ENCODE peak calls at places on chromosome 16, in four cellular contexts. One of them, this sample, is unnamed.
A peak's percentile ranks its signal among the peaks of the same experiment; 100 is the strongest.

GRCh38 chr16:23434380-23434779 is 18.6 kb downstream of the COG7 start:
- DNase-seq in natural killer cell: no peak
- DNase-seq in gastrocnemius medialis: peak; percentile 20
- DNase-seq in AG09319: peak; percentile 49
- DNase-seq in this sample: peak; percentile 15

GRCh38 chr16:16036359-16036792 is 87.0 kb downstream of the ABCC1 start:
- DNase-seq in AG09319: no peak
- DNase-seq in gastrocnemius medialis: no peak
- DNase-seq in natural killer cell: no peak
- DNase-seq in this sample: no peak

GRCh38 chr16:81910366-81910885 is 100.8 kb downstream of the SDR42E1 start:
- DNase-seq in AG09319: no peak
- DNase-seq in gastrocnemius medialis: no peak
- DNase-seq in natural killer cell: no peak
- DNase-seq in this sample: no peak

GRCh38 chr16:75471723-75472634 is 7.5 kb upstream of the TMEM170A start:
- DNase-seq in AG09319: peak; percentile 36
- DNase-seq in gastrocnemius medialis: peak; percentile 37
- DNase-seq in natural killer cell: no peak
- DNase-seq in this sample: no peak

GRCh38 chr16:50697881-50698767 is 4.7 kb downstream of the NOD2 start:
- DNase-seq in natural killer cell: peak; percentile 34
- DNase-seq in AG09319: peak; percentile 8
- DNase-seq in gastrocnemius medialis: peak; percentile 75
- DNase-seq in this sample: peak; percentile 40

GRCh38 chr16:85658504-85659326 is 30.0 kb downstream of the GINS2 start:
- DNase-seq in AG09319: no peak
- DNase-seq in natural killer cell: no peak
- DNase-seq in gastrocnemius medialis: no peak
- DNase-seq in this sample: no peak

GRCh38 chr16:5979905-5980550 is 882.4 kb upstream of the EEF2KMT start:
- DNase-seq in natural killer cell: no peak
- DNase-seq in gastrocnemius medialis: no peak
- DNase-seq in AG09319: no peak
- DNase-seq in this sample: no peak

GRCh38 chr16:31010539-31010938 is at the start of gene STX1B:
- DNase-seq in gastrocnemius medialis: no peak
- DNase-seq in AG09319: no peak
- DNase-seq in natural killer cell: no peak
- DNase-seq in this sample: no peak

GRCh38 chr16:11672206-11673090 is 4.2 kb downstream of the SNN start:
- DNase-seq in gastrocnemius medialis: no peak
- DNase-seq in natural killer cell: no peak
- DNase-seq in AG09319: no peak
- DNase-seq in this sample: peak; percentile 38

GRCh38 chr16:70250748-70251650 is 741 bp downstream of the EXOSC6 start:
- DNase-seq in gastrocnemius medialis: no peak
- DNase-seq in natural killer cell: peak; percentile 60
- DNase-seq in AG09319: no peak
- DNase-seq in this sample: no peak

GRCh38 chr16:2160915-2161551 is 5.5 kb downstream of the TRAF7 start:
- DNase-seq in natural killer cell: no peak
- DNase-seq in AG09319: no peak
- DNase-seq in gastrocnemius medialis: peak; percentile 32
- DNase-seq in this sample: no peak

GRCh38 chr16:69014811-69015210 is 90.6 kb upstream of the HAS3 start:
- DNase-seq in AG09319: no peak
- DNase-seq in gastrocnemius medialis: no peak
- DNase-seq in natural killer cell: no peak
- DNase-seq in this sample: no peak

GRCh38 chr16:71676236-71676635 is 48.3 kb downstream of the PHLPP2 start:
- DNase-seq in gastrocnemius medialis: no peak
- DNase-seq in AG09319: no peak
- DNase-seq in natural killer cell: no peak
- DNase-seq in this sample: no peak

GRCh38 chr16:71364306-71364705 is 5.8 kb downstream of the CALB2 start:
- DNase-seq in AG09319: no peak
- DNase-seq in gastrocnemius medialis: no peak
- DNase-seq in natural killer cell: no peak
- DNase-seq in this sample: no peak

GRCh38 chr16:265002-265529 is 10.7 kb downstream of the RGS11 start:
- DNase-seq in AG09319: no peak
- DNase-seq in natural killer cell: no peak
- DNase-seq in gastrocnemius medialis: no peak
- DNase-seq in this sample: no peak
- TF ChIP-seq CTCF in AG09319: no peak
- TF ChIP-seq CTCF in natural killer cell: no peak
- TF ChIP-seq CTCF in gastrocnemius medialis: no peak
- TF ChIP-seq CTCF in this sample: no peak

DNA sequence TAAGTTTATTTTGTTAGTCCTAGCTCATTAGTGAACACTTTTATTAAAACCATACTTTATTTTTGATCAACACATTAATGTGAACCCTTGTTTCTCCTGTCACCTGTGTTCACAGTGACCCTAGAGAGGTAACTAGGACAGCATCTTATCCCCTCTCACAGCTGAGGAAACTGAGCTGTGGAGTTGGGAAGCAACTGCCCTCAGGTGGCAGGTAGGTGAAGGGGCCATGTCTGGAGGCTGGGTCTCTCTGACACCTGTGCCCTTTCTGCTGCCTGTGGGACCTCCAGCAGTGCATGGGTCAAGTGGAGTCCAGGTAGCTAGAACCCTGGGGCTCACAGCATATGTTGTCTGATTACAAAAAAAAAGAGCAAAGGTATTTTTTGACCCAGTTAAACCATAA is 22.9 kb upstream of the SLC12A3 start:
- DNase-seq in gastrocnemius medialis: no peak
- DNase-seq in AG09319: no peak
- DNase-seq in natural killer cell: no peak
- DNase-seq in this sample: no peak
- TF ChIP-seq CTCF in gastrocnemius medialis: no peak
- TF ChIP-seq CTCF in AG09319: no peak
- TF ChIP-seq CTCF in natural killer cell: no peak
- TF ChIP-seq CTCF in this sample: no peak

GRCh38 chr16:13401631-13402030 is 500.2 kb downstream of the SHISA9 start:
- DNase-seq in natural killer cell: no peak
- DNase-seq in AG09319: no peak
- DNase-seq in gastrocnemius medialis: no peak
- DNase-seq in this sample: no peak

GRCh38 chr16:13393816-13394215 is 492.4 kb downstream of the SHISA9 start:
- DNase-seq in natural killer cell: no peak
- DNase-seq in AG09319: no peak
- DNase-seq in gastrocnemius medialis: no peak
- DNase-seq in this sample: no peak

GRCh38 chr16:13392341-13392740 is 490.9 kb downstream of the SHISA9 start:
- DNase-seq in natural killer cell: no peak
- DNase-seq in AG09319: no peak
- DNase-seq in gastrocnemius medialis: no peak
- DNase-seq in this sample: no peak

GRCh38 chr16:13402601-13403000 is 501.2 kb downstream of the SHISA9 start:
- DNase-seq in AG09319: no peak
- DNase-seq in gastrocnemius medialis: no peak
- DNase-seq in natural killer cell: no peak
- DNase-seq in this sample: no peak

GRCh38 chr16:13397126-13397525 is 495.7 kb downstream of the SHISA9 start:
- DNase-seq in natural killer cell: no peak
- DNase-seq in gastrocnemius medialis: no peak
- DNase-seq in AG09319: no peak
- DNase-seq in this sample: no peak
- TF ChIP-seq CTCF in natural killer cell: no peak
- TF ChIP-seq CTCF in gastrocnemius medialis: no peak
- TF ChIP-seq CTCF in AG09319: no peak
- TF ChIP-seq CTCF in this sample: no peak

GRCh38 chr16:29699324-29700219 is 20.6 kb downstream of the QPRT start:
- DNase-seq in natural killer cell: no peak
- DNase-seq in AG09319: no peak
- DNase-seq in gastrocnemius medialis: no peak
- DNase-seq in this sample: no peak
- TF ChIP-seq CTCF in natural killer cell: no peak
- TF ChIP-seq CTCF in AG09319: no peak
- TF ChIP-seq CTCF in gastrocnemius medialis: no peak
- TF ChIP-seq CTCF in this sample: no peak

GRCh38 chr16:27225536-27226360 is 22.4 kb downstream of the KDM8 start:
- DNase-seq in natural killer cell: no peak
- DNase-seq in gastrocnemius medialis: no peak
- DNase-seq in AG09319: no peak
- DNase-seq in this sample: no peak
- TF ChIP-seq CTCF in natural killer cell: no peak
- TF ChIP-seq CTCF in gastrocnemius medialis: no peak
- TF ChIP-seq CTCF in AG09319: no peak
- TF ChIP-seq CTCF in this sample: no peak

GRCh38 chr16:87356491-87356853 is 27.1 kb downstream of the FBXO31 start:
- DNase-seq in AG09319: no peak
- DNase-seq in gastrocnemius medialis: no peak
- DNase-seq in natural killer cell: no peak
- DNase-seq in this sample: no peak

GRCh38 chr16:87358250-87358649 is 25.3 kb downstream of the FBXO31 start:
- DNase-seq in AG09319: no peak
- DNase-seq in gastrocnemius medialis: peak; percentile 93
- DNase-seq in natural killer cell: no peak
- DNase-seq in this sample: no peak

GRCh38 chr16:87360862-87361610 is 22.5 kb downstream of the FBXO31 start:
- DNase-seq in AG09319: no peak
- DNase-seq in gastrocnemius medialis: no peak
- DNase-seq in natural killer cell: no peak
- DNase-seq in this sample: no peak

GRCh38 chr16:87358696-87359095 is 24.9 kb downstream of the FBXO31 start:
- DNase-seq in gastrocnemius medialis: peak; percentile 74
- DNase-seq in AG09319: no peak
- DNase-seq in natural killer cell: no peak
- DNase-seq in this sample: no peak

DNA sequence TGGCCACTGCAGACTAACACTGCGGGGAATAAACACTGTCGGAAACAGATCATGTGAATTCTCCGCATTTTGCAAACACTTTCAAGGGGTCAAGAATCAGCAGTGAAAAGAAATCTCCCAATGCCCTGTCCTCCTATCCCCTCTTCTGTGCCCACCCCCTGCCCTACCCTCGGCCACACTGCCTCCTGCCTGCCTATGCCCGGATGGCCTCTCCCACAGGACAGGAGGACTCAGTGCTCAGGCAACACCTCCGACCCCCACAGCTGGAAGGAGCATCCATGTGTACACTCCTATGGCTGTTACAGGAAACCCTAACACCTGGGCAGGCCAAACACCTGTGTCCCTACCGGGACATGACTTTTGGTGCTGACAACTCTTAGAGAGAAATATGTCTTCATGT is 24.5 kb downstream of the FBXO31 start:
- DNase-seq in natural killer cell: no peak
- DNase-seq in gastrocnemius medialis: no peak
- DNase-seq in AG09319: no peak
- DNase-seq in this sample: no peak
- TF ChIP-seq CTCF in natural killer cell: no peak
- TF ChIP-seq CTCF in gastrocnemius medialis: no peak
- TF ChIP-seq CTCF in AG09319: no peak
- TF ChIP-seq CTCF in this sample: no peak

DNA sequence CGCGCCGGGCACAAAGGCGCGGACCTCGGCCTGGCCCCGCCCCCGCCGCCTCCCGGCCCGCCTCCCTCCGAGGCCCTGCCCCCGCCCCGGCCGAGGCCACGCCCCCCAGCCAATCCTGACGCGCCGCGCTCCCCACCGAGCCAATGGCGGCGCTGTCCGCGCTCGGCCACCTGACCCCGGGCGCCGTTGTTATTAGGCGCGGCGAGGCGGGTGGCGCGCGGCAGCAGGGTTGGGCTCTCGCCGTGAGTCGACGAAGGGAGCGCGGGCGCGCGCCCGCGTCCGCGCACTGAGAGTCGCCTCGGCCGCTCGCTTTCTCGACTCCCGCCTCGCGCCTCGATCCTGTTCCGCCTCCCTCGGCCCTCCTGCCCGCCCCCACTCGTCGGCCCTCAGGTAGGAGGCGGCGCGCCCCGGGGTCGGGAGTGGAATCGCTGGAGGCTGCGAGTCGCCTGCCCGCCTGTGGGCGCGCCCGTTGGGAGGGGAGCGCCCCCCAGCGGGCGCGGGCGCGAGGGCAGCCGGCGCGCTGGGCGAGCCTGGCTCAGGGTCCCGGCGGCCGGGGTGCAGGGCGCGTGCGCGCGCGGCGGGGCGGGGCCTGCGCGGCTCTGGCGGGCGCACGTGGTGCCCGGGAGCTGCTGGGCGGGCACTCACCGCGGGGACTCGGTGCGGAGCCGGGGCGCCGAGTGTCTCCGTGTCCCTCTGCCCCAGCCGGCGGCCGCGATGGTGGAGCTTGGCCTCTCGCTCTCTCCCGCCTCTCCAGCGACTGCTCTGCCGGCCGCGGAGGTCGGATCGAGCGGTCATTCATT is 405 bp upstream of the CBLN1 start:
- DNase-seq in AG09319: no peak
- DNase-seq in natural killer cell: no peak
- DNase-seq in gastrocnemius medialis: peak; percentile 54
- DNase-seq in this sample: no peak
- TF ChIP-seq CTCF in AG09319: no peak
- TF ChIP-seq CTCF in natural killer cell: no peak
- TF ChIP-seq CTCF in gastrocnemius medialis: no peak
- TF ChIP-seq CTCF in this sample: no peak

This sample was measured in activated B cell treated with CpG ODN at 0.5 μM for 24 hours.